ENCODE peak calls at places on chromosomes 1 and 21, in four cellular contexts. J is K562, C is HepG2, N is GM12878. Z is an unnamed sample.

GRCh38 chr1:48675251-48675650 is 101.4 kb downstream of the BEND5 start:
- DNase-seq in C (no peak), J (no peak), N (no peak), Z (no peak)

GRCh38 chr1:42335809-42336518 is 929 bp upstream of the FOXJ3 start:
- DNase-seq in N (no peak), J (no peak), C (peak), Z (no peak)

GRCh38 chr1:18107671-18108312 is at the start of gene IGSF21:
- DNase-seq in J (no peak), C (no peak), N (no peak), Z (peak)

GRCh38 chr1:116310172-116310571 is 62.9 kb upstream of the ATP1A1 start:
- DNase-seq in N (no peak), C (no peak), J (no peak), Z (no peak)

GRCh38 chr1:226551299-226551698 is 2.7 kb downstream of the STUM start:
- DNase-seq in C (no peak), J (no peak), N (no peak), Z (no peak)

GRCh38 chr1:5661196-5662130 is 330.8 kb downstream of the NPHP4 start:
- DNase-seq in C (no peak), J (no peak), N (no peak), Z (no peak)

GRCh38 chr1:206580438-206581113 is 31.7 kb downstream of the EIF2D start:
- DNase-seq in J (no peak), C (no peak), N (no peak), Z (no peak)

GRCh38 chr1:76254165-76255043 is 179.9 kb downstream of the ST6GALNAC3 start:
- DNase-seq in N (no peak), C (no peak), J (no peak), Z (no peak)

GRCh38 chr1:84488107-84488506 is 9.0 kb downstream of the RPF1 start:
- DNase-seq in N (no peak), J (no peak), C (no peak), Z (no peak)

GRCh38 chr1:118963456-118964430 is 24.4 kb downstream of the TBX15 start:
- DNase-seq in N (no peak), C (peak), J (peak), Z (no peak)

GRCh38 chr21:38918629-38919346 is 113.1 kb downstream of the ETS2 start:
- DNase-seq in J (no peak), C (peak), N (no peak), Z (no peak)

GRCh38 chr1:200877839-200878551 is 5.2 kb downstream of the GPR25 start:
- DNase-seq in N (peak), J (no peak), C (no peak), Z (no peak)

GRCh38 chr1:154212083-154212482 is 6.0 kb upstream of the CFAP141 start:
- DNase-seq in C (no peak), J (no peak), N (no peak), Z (no peak)

GRCh38 chr1:94819584-94819944 is 593 bp upstream of the SLC44A3 start:
- DNase-seq in J (no peak), C (no peak), N (no peak), Z (peak)
- TF ChIP-seq TCF7 in J (no peak), C (no peak), N (no peak), Z (no peak)

GRCh38 chr1:107056426-107057196 is at the start of gene PRMT6:
- DNase-seq in N (peak), J (peak), C (peak), Z (peak)
- TF ChIP-seq CREM in N (peak), J (peak), C (peak), Z (no peak)

GRCh38 chr1:51978099-51978498 is 12.4 kb downstream of the RAB3B start:
- DNase-seq in C (peak), J (no peak), N (no peak), Z (no peak)

GRCh38 chr1:51968632-51969031 is 21.9 kb downstream of the RAB3B start:
- DNase-seq in N (no peak), J (no peak), C (peak), Z (no peak)

GRCh38 chr1:51969038-51969705 is 21.3 kb downstream of the RAB3B start:
- DNase-seq in C (peak), J (no peak), N (no peak), Z (no peak)

GRCh38 chr1:51976831-51977602 is 13.5 kb downstream of the RAB3B start:
- DNase-seq in C (peak), N (no peak), J (no peak), Z (no peak)

GRCh38 chr1:51973587-51974474 is 16.7 kb downstream of the RAB3B start:
- DNase-seq in N (peak), J (no peak), C (no peak), Z (no peak)
- TF ChIP-seq TCF7 in N (no peak), J (no peak), C (no peak), Z (no peak)

GRCh38 chr1:28984311-28984684 is 69.9 kb downstream of the EPB41 start:
- DNase-seq in C (no peak), J (no peak), N (no peak), Z (no peak)
- TF ChIP-seq CREM in C (no peak), J (no peak), N (no peak), Z (no peak)